ENCODE peak calls at places on chromosomes 12 and 14, in five cellular contexts. M is neural progenitor cell, S is MM.1S, X is GM23248, Q is HCT116. L is an unnamed sample.

GRCh38 chr14:75535164-75535898 is 13.1 kb downstream of the BATF start:
- DNase-seq in M (no peak), S (no peak), X (no peak), Q (no peak), L (no peak)

GRCh38 chr12:50615534-50616296 is 110.9 kb downstream of the DIP2B start:
- DNase-seq in M (no peak), S (no peak), X (peak; percentile 60), Q (no peak), L (no peak)

GRCh38 chr14:44960646-44961045 is 1.1 kb downstream of the KLHL28 start:
- DNase-seq in M (no peak), S (no peak), X (peak; percentile 58), Q (no peak), L (no peak)

GRCh38 chr12:21371050-21371449 is 1.7 kb upstream of the IAPP start:
- DNase-seq in M (no peak), S (no peak), X (no peak), Q (no peak), L (peak; percentile 4)

GRCh38 chr14:88129306-88130056 is 124.5 kb downstream of the GPR65 start:
- DNase-seq in M (no peak), S (no peak), X (peak; percentile 95), Q (no peak), L (no peak)

GRCh38 chr14:99737451-99737951 is 53.4 kb downstream of the CYP46A1 start:
- DNase-seq in M (no peak), S (no peak), X (peak; percentile 66), Q (no peak), L (no peak)

GRCh38 chr14:75258079-75258802 is 20.4 kb upstream of the FOS start:
- DNase-seq in M (no peak), S (no peak), X (peak; percentile 84), Q (no peak), L (no peak)

GRCh38 chr14:75277796-75278421 is 719 bp upstream of the FOS start:
- DNase-seq in M (no peak), S (no peak), X (no peak), Q (no peak), L (no peak)

GRCh38 chr14:72780771-72781170 is 113.1 kb downstream of the DPF3 start:
- DNase-seq in M (no peak), S (no peak), X (peak; percentile 85), Q (no peak), L (no peak)

GRCh38 chr12:117151195-117152031 is 38.9 kb downstream of the FBXO21 start:
- DNase-seq in M (peak; percentile 88), S (no peak), X (peak; percentile 67), Q (peak; percentile 35), L (peak; percentile 27)

GRCh38 chr12:123886931-123887582 is 85.6 kb downstream of the CCDC92 start:
- DNase-seq in M (no peak), S (no peak), X (no peak), Q (no peak), L (no peak)

GRCh38 chr12:69036999-69037398 is 104.0 kb upstream of the CPM start:
- DNase-seq in M (no peak), S (no peak), X (no peak), Q (no peak), L (no peak)

GRCh38 chr12:47039756-47040155 is 39.7 kb upstream of the PCED1B start:
- DNase-seq in M (no peak), S (no peak), X (no peak), Q (no peak), L (no peak)

GRCh38 chr12:108850854-108851573 is 6.4 kb downstream of the SSH1 start:
- DNase-seq in M (no peak), S (no peak), X (peak; percentile 87), Q (no peak), L (peak; percentile 55)

GRCh38 chr14:97253756-97254155 is 456.6 kb downstream of the VRK1 start:
- DNase-seq in M (no peak), S (no peak), X (no peak), Q (no peak), L (no peak)

GRCh38 chr14:97077253-97077653 is 280.1 kb downstream of the VRK1 start:
- DNase-seq in M (peak; percentile 53), S (no peak), X (peak; percentile 19), Q (peak; percentile 61), L (no peak)

GRCh38 chr14:65287264-65288131 is 125.0 kb upstream of the FUT8 start:
- DNase-seq in M (no peak), S (no peak), X (no peak), Q (no peak), L (peak; percentile 91)

GRCh38 chr12:94851396-94852025 is 152.0 kb downstream of the NDUFA12 start:
- DNase-seq in M (no peak), S (peak; percentile 21), X (no peak), Q (no peak), L (no peak)

GRCh38 chr12:115194448-115194847 is 510.5 kb upstream of the TBX3 start:
- DNase-seq in M (no peak), S (no peak), X (no peak), Q (no peak), L (no peak)

GRCh38 chr14:28116716-28117115 is 649.9 kb upstream of the FOXG1 start:
- DNase-seq in M (no peak), S (no peak), X (no peak), Q (no peak), L (no peak)

GRCh38 chr14:66359500-66359899 is 126.7 kb upstream of the CCDC196 start:
- DNase-seq in M (peak; percentile 79), S (peak; percentile 44), X (peak; percentile 54), Q (peak; percentile 64), L (peak; percentile 69)

GRCh38 chr14:30607156-30607780 is 14.9 kb upstream of the SCFD1 start:
- DNase-seq in M (no peak), S (no peak), X (peak; percentile 30), Q (no peak), L (no peak)

GRCh38 chr12:70617450-70617849 is 19.8 kb downstream of the PTPRB start:
- DNase-seq in M (peak; percentile 9), S (no peak), X (no peak), Q (no peak), L (no peak)

GRCh38 chr12:78829690-78830089 is 34.9 kb upstream of the SYT1 start:
- DNase-seq in M (no peak), S (no peak), X (no peak), Q (no peak), L (no peak)

GRCh38 chr14:32023540-32023939 is 53.6 kb upstream of the ARHGAP5 start:
- DNase-seq in M (no peak), S (no peak), X (no peak), Q (no peak), L (no peak)

GRCh38 chr12:38222011-38222410 is 94.6 kb upstream of the ALG10B start:
- DNase-seq in M (no peak), S (no peak), X (no peak), Q (no peak), L (no peak)

GRCh38 chr14:94483729-94484275 is 7.8 kb upstream of the SERPINA9 start:
- DNase-seq in M (no peak), S (no peak), X (peak; percentile 62), Q (no peak), L (no peak)

GRCh38 chr14:61525293-61526011 is 169.9 kb upstream of the HIF1A start:
- DNase-seq in M (no peak), S (peak; percentile 54), X (peak; percentile 82), Q (peak; percentile 97), L (no peak)
- TF ChIP-seq EZH2phosphoT487 in M (no peak), S (no peak), X (no peak), Q (no peak), L (no peak)

GRCh38 chr12:100798799-100799198 is 4.2 kb downstream of the ANO4 start:
- DNase-seq in M (no peak), S (no peak), X (no peak), Q (no peak), L (no peak)
- TF ChIP-seq EZH2phosphoT487 in M (no peak), S (no peak), X (no peak), Q (no peak), L (no peak)

DNA sequence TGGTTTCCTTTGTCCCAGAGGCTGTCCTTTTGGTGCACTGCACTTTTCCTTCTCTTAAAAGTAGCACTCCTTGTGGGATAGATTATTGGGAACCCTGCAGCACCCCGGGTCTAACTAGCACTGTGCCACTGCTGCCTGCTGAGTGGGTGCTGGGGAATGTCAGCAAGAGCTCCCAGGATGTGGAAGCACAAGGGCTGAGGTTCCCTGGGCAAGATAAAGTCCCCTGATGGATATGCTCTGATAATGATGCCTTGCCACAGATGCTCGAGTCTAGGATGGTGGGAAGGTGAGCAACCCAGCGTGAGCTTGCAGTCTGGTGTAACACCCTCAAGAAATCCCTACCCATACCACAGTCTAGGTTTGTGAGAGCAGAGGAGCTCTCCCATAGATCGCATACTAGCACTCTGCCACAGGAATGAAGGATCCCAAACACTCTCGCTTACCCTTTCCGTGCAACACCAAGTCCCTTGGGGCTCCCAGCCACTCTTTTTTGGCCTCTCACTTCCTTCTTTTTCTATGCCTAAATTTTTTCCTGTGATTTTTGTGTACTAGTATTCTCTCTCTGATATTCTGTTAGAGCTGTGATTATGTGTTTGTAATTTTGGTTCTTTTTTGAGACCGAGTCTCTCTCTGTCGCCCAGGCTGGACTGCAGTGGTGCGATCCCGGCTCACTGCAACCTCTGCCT is 32.7 kb downstream of the USP15 start:
- DNase-seq in M (no peak), S (no peak), X (no peak), Q (no peak), L (no peak)
- TF ChIP-seq EZH2phosphoT487 in M (no peak), S (no peak), X (no peak), Q (no peak), L (no peak)

DNA sequence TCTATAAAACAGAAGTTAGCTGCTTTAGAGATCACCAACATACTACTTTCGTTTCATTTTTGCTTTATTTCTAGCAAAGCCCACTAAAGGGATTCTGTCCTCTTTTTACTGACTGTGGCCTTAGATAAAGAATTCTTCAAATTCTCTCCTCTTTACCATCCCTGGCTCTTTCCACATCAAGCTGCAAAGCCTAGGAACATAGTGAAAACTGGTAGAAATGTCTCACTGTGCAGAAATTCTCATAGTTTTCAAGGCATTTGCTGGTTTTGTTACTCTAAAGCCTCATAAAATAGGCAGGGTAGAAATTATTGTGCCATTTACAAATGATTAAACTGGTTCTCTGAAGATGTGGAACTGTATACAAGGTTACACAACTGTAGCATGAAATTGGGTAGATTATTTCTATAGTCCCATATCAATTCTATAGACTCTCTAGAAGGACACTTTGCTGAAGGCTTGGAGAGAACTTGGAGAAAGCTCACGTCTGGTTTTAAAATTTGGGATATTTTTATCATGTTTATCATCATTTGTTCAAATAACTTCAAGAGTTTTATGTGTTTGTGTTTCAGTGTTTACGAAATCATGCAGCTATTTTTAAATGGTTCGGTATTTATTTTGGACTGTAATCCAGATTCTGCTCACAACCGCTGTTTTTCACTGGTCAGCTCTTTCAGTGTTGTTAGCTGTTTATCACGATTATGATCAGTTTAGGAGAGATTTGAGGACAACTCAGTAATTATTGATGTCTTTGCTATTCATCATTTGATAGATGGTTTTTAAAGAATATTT is 36.8 kb upstream of the CSRP2 start:
- DNase-seq in M (no peak), S (no peak), X (peak; percentile 38), Q (no peak), L (no peak)
- TF ChIP-seq EZH2phosphoT487 in M (no peak), S (no peak), X (no peak), Q (no peak), L (no peak)

GRCh38 chr12:3295648-3296408 is 195.2 kb upstream of the PRMT8 start:
- DNase-seq in M (no peak), S (no peak), X (peak; percentile 27), Q (no peak), L (no peak)
- TF ChIP-seq EZH2phosphoT487 in M (no peak), S (no peak), X (no peak), Q (no peak), L (no peak)

DNA sequence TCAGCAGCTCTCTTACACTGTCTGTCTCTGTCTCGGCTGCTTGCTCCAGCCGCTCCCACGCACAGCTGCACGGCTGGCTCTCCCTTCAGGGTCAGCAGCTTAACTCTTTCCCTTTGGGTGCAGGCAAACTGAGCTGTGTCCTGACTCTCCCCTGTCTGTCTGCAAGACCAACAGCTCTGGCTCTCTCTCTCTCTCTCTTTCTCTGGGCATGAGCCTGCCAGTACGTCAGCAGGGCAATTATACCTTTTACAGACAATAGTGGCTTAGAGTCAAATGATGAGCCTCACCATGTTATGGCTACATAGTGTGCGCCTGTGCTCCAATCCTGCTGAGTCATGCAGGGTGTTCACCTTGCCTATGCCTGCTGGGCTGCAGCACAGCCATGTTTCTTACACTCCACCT is 120.5 kb upstream of the DDHD1 start:
- DNase-seq in M (no peak), S (no peak), X (peak; percentile 36), Q (no peak), L (peak; percentile 46)
- TF ChIP-seq EZH2phosphoT487 in M (no peak), S (no peak), X (no peak), Q (no peak), L (no peak)